ENCODE peak calls at places on chromosomes 16 and 17, in six cellular contexts. X is NCI-H1417; M is central memory CD8-positive, alpha-beta T cell; Q is stimulated activated CD4-positive, alpha-beta T cell treated with anti-CD3 and anti-CD28 coated beads, TNF-alpha, amount 100 ng/mL, for 1 hour; U is left lung; C is fibroblast of mammary gland. A is an unnamed sample.
A peak's percentile ranks its signal among the peaks of the same experiment; 100 is the strongest.

GRCh38 chr16:84277244-84277823 is 17.3 kb upstream of the WFDC1 start:
- DNase-seq in X (peak; percentile 54), M (peak; percentile 33), Q (peak; percentile 47), U (peak; percentile 61), C (peak; percentile 47), A (peak; percentile 65)

GRCh38 chr17:57924677-57925076 is 30.5 kb downstream of the CUEDC1 start:
- DNase-seq in X (peak; percentile 91), M (no peak), Q (no peak), U (no peak), C (no peak), A (no peak)

GRCh38 chr17:1252203-1252608 is 18.0 kb upstream of the BHLHA9 start:
- DNase-seq in X (peak; percentile 30), M (no peak), Q (no peak), U (no peak), C (peak; percentile 49), A (no peak)

GRCh38 chr17:382644-383533 is 30.3 kb upstream of the RPH3AL start:
- DNase-seq in X (peak; percentile 40), M (no peak), Q (no peak), U (no peak), C (no peak), A (no peak)

GRCh38 chr17:15036238-15036637 is 228.9 kb downstream of the PMP22 start:
- DNase-seq in X (no peak), M (no peak), Q (no peak), U (no peak), C (no peak), A (no peak)

GRCh38 chr17:49180303-49180702 is 30.1 kb downstream of the GNGT2 start:
- DNase-seq in X (peak; percentile 15), M (peak; percentile 30), Q (peak; percentile 2), U (peak; percentile 63), C (peak; percentile 64), A (peak; percentile 62)

GRCh38 chr16:70711211-70711978 is 25.5 kb upstream of the MTSS2 start:
- DNase-seq in X (peak; percentile 21), M (no peak), Q (no peak), U (no peak), C (no peak), A (no peak)

GRCh38 chr16:56281256-56281805 is 90.0 kb downstream of the GNAO1 start:
- DNase-seq in X (no peak), M (no peak), Q (no peak), U (no peak), C (peak; percentile 2), A (no peak)

GRCh38 chr16:72972878-72973571 is 74.9 kb downstream of the ZFHX3 start:
- DNase-seq in X (no peak), M (no peak), Q (no peak), U (no peak), C (no peak), A (no peak)